ENCODE peak calls at places on chromosomes 3 and 15, in four cellular contexts. M is K562, W is GM12891, V is GM12878. D is an unnamed sample.

GRCh38 chr3:160474416-160474838 is 24.8 kb upstream of the TRIM59 start:
- DNase-seq in M (no peak), W (no peak), V (no peak), D (no peak)

GRCh38 chr15:92938387-92938786 is 38.3 kb downstream of the CHD2 start:
- DNase-seq in M (no peak), W (no peak), V (no peak), D (no peak)

GRCh38 chr3:152321321-152321720 is 52.6 kb downstream of the MBNL1 start:
- DNase-seq in M (no peak), W (no peak), V (no peak), D (no peak)

GRCh38 chr3:114336857-114337256 is 43.0 kb downstream of the TIGIT start:
- DNase-seq in M (no peak), W (no peak), V (no peak), D (no peak)

GRCh38 chr3:23159929-23160328 is 43.2 kb upstream of the UBE2E2 start:
- DNase-seq in M (no peak), W (no peak), V (no peak), D (no peak)

GRCh38 chr3:111143-112069 is 85.2 kb upstream of the CHL1 start:
- DNase-seq in M (no peak), W (no peak), V (peak), D (no peak)

GRCh38 chr3:69368129-69368741 is 17.7 kb downstream of the FRMD4B start:
- DNase-seq in M (no peak), W (peak), V (peak), D (peak)

GRCh38 chr15:83612226-83612625 is 41.7 kb upstream of the ADAMTSL3 start:
- DNase-seq in M (no peak), W (no peak), V (no peak), D (no peak)

GRCh38 chr3:161310649-161311423 is 60.5 kb downstream of the SPTSSB start:
- DNase-seq in M (no peak), W (no peak), V (peak), D (peak)

GRCh38 chr3:37956353-37957184 is 34.0 kb upstream of the VILL start:
- DNase-seq in M (no peak), W (no peak), V (no peak), D (no peak)

GRCh38 chr3:149374391-149374790 is 3.1 kb downstream of the TM4SF1 start:
- DNase-seq in M (no peak), W (no peak), V (no peak), D (no peak)

DNA sequence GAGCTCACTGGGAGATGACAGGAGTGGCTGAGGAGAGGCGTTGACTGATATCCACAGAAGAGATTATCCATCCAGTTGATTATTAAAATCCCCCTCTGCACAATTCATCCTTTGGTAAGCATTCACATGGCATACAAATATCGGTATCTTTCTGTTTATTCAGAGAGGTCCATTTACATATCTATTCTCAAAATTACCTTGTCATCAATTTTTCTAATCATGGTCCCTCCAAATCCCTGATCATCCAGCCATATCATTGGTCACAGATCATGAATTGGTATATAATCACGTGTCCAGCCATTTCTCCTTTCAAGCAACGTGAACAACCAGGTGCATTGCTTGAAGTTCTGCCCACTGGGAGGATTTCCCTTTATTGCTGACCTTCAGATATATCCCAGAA is 1321.0 kb downstream of the ROBO2 start:
- DNase-seq in M (no peak), W (no peak), V (no peak), D (no peak)
- TF ChIP-seq SPI1 in M (no peak), W (no peak), V (no peak), D (no peak)

DNA sequence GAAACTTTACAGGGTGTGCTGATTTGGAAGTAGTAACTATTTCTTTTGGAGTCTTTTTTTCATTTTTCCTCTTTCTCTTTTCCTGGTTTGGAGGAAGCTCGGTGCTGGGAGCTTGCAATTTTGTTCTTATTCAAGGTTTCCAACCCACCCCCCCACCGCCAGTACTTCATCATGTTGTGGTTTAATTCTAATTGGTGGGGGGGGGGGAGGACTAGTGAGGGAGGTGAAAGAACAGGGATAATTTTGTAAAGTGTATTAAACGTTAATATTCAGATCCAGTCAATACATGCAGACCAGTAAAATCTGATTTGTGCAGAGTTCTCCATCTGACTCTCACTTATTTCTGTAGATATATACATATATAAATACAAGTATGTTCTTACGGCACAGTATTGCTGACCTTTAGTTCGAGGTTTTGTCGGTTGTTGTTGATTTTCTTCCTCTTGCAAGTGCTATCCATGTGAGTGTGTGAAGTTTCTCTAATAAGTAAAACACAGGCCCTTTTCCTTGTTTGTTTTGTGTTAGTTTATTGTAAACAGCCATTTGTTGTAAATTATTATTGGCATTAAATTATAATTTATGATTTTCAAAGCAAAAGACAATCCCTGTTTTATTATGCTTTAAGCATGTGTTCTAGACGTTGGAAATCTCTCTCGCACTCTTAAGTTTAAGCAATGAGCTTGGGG is 9.3 kb downstream of the NR2F2 start:
- DNase-seq in M (no peak), W (no peak), V (no peak), D (no peak)
- TF ChIP-seq SPI1 in M (no peak), W (no peak), V (no peak), D (no peak)

GRCh38 chr3:108383306-108383705 is 87.0 kb downstream of the HHLA2 start:
- DNase-seq in M (no peak), W (no peak), V (no peak), D (no peak)

GRCh38 chr3:108389361-108389760 is 93.0 kb downstream of the HHLA2 start:
- DNase-seq in M (no peak), W (no peak), V (no peak), D (no peak)

GRCh38 chr3:108388136-108389132 is 92.1 kb downstream of the HHLA2 start:
- DNase-seq in M (no peak), W (no peak), V (peak), D (no peak)

GRCh38 chr3:108391917-108392585 is 95.7 kb downstream of the HHLA2 start:
- DNase-seq in M (no peak), W (no peak), V (no peak), D (no peak)

DNA sequence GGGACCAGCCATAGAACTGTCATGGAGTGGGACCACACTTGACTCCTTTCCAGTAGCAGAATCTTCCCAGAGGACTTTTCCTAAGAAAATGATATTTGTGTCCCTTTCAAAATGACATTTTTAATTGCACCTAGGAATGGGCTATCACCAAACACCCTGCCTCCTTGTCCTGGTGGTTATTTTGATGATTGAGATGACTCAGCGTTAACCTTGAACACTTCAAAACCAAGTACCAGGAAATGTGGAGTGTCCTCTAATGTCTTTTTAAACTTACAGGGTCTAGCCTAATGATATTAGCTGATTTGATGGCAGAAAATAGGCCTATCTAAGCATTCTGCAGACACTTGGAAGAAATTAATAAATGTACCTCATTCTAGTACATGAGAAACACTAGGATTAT is 90.7 kb downstream of the HHLA2 start:
- DNase-seq in M (no peak), W (no peak), V (no peak), D (no peak)
- TF ChIP-seq SPI1 in M (no peak), W (no peak), V (no peak), D (no peak)

GRCh38 chr3:111581403-111582113 is 13.6 kb downstream of the ZBED2 start:
- DNase-seq in M (no peak), W (no peak), V (no peak), D (no peak)
- TF ChIP-seq SPI1 in M (no peak), W (no peak), V (no peak), D (no peak)

GRCh38 chr15:88623061-88623460 is 1.9 kb downstream of the AEN start:
- DNase-seq in M (no peak), W (no peak), V (no peak), D (no peak)
- TF ChIP-seq SPI1 in M (peak), W (no peak), V (no peak), D (no peak)

GRCh38 chr3:187265461-187265955 is 26.0 kb downstream of the MASP1 start:
- DNase-seq in M (no peak), W (no peak), V (no peak), D (no peak)

GRCh38 chr3:187264946-187265345 is 26.6 kb downstream of the MASP1 start:
- DNase-seq in M (no peak), W (no peak), V (no peak), D (no peak)

GRCh38 chr3:187262360-187262759 is 29.2 kb downstream of the MASP1 start:
- DNase-seq in M (no peak), W (no peak), V (no peak), D (no peak)

GRCh38 chr3:187263270-187263669 is 28.3 kb downstream of the MASP1 start:
- DNase-seq in M (no peak), W (no peak), V (no peak), D (no peak)

DNA sequence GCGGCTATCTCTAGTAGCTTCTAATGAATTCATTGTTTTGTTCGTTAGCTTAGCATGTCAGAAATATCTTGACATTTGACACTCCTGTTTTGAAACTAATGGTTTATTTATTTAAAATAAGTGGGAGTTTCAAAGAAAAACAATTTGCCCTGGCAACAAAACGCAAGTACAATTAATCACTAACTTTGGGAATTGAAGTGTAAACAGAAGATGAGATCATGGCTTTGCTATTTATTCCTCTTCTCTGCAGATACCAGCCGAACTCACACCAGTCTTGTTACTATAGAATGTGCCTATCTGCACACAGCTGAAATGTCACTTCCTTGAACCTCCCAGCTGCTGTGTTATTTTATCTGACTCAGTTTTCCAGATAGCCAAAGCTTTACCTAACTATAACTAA is 27.5 kb downstream of the MASP1 start:
- DNase-seq in M (no peak), W (no peak), V (no peak), D (no peak)
- TF ChIP-seq SPI1 in M (no peak), W (no peak), V (no peak), D (no peak)

GRCh38 chr15:67110958-67111864 is 45.8 kb downstream of the SMAD3 start:
- DNase-seq in M (no peak), W (no peak), V (no peak), D (no peak)
- TF ChIP-seq SPI1 in M (no peak), W (no peak), V (no peak), D (no peak)

DNA sequence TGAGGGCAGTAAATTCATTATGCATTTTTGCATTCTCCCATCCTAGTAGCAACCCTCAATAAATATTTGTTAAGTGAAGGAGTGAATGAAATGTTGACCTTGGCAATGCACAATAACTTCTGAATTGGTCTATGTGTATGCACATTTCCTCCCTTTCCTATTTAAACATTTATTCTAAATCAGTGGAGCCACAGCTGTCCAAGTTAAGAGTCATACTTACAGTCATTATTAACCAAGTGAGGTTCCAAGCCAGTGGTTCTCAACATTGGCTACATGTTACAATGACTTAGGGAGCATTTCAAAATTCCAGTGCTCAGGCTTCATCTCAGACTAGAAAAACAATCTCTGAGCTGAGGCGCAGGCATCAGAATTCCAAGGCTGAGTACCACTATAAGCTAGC is 95.0 kb upstream of the ANKRD28 start:
- DNase-seq in M (no peak), W (no peak), V (no peak), D (no peak)
- TF ChIP-seq SPI1 in M (no peak), W (no peak), V (no peak), D (no peak)

GRCh38 chr3:134640872-134641470 is 9.9 kb downstream of the KY start:
- DNase-seq in M (peak), W (no peak), V (no peak), D (peak)
- TF ChIP-seq SPI1 in M (no peak), W (no peak), V (no peak), D (no peak)

GRCh38 chr3:15314276-15314675 is 18.1 kb downstream of the SH3BP5 start:
- DNase-seq in M (no peak), W (no peak), V (no peak), D (no peak)

GRCh38 chr3:15313461-15313860 is 18.9 kb downstream of the SH3BP5 start:
- DNase-seq in M (no peak), W (no peak), V (no peak), D (no peak)

GRCh38 chr3:15315003-15315402 is 17.4 kb downstream of the SH3BP5 start:
- DNase-seq in M (no peak), W (no peak), V (no peak), D (no peak)

GRCh38 chr3:15309662-15310335 is 22.6 kb downstream of the SH3BP5 start:
- DNase-seq in M (no peak), W (no peak), V (no peak), D (no peak)

GRCh38 chr3:15312550-15312949 is 19.8 kb downstream of the SH3BP5 start:
- DNase-seq in M (no peak), W (no peak), V (no peak), D (no peak)
- TF ChIP-seq SPI1 in M (no peak), W (no peak), V (no peak), D (no peak)

D was measured in HL-60.